ENCODE peak calls at places on chromosomes 13 and 19, in five cellular contexts. One of them, this sample, is unnamed.

GRCh38 chr13:41457589-41458186 is 338 bp downstream of the RGCC start:
- DNase-seq in K562: peak
- DNase-seq in HepG2: no peak
- DNase-seq in SK-N-SH: peak
- DNase-seq in GM12878: no peak
- DNase-seq in this sample: no peak

GRCh38 chr19:14081797-14082674 is 3.5 kb downstream of the C19orf67 start:
- DNase-seq in K562: peak
- DNase-seq in HepG2: no peak
- DNase-seq in SK-N-SH: no peak
- DNase-seq in GM12878: no peak
- DNase-seq in this sample: peak

GRCh38 chr19:53485046-53486004 is 17.8 kb downstream of the ZNF813 start:
- DNase-seq in K562: no peak
- DNase-seq in HepG2: no peak
- DNase-seq in SK-N-SH: no peak
- DNase-seq in GM12878: no peak
- DNase-seq in this sample: no peak

GRCh38 chr13:113147206-113147605 is 11.2 kb upstream of the PROZ start:
- DNase-seq in K562: no peak
- DNase-seq in HepG2: no peak
- DNase-seq in SK-N-SH: no peak
- DNase-seq in GM12878: no peak
- DNase-seq in this sample: no peak

GRCh38 chr19:3188627-3189596 is 3.2 kb downstream of the NCLN start:
- DNase-seq in K562: no peak
- DNase-seq in HepG2: no peak
- DNase-seq in SK-N-SH: no peak
- DNase-seq in GM12878: no peak
- DNase-seq in this sample: no peak

GRCh38 chr13:77637583-77637982 is 59.9 kb upstream of the SLAIN1 start:
- DNase-seq in K562: no peak
- DNase-seq in HepG2: no peak
- DNase-seq in SK-N-SH: no peak
- DNase-seq in GM12878: no peak
- DNase-seq in this sample: no peak

GRCh38 chr19:29098863-29099481 is 114.0 kb downstream of the UQCRFS1 start:
- DNase-seq in K562: peak
- DNase-seq in HepG2: no peak
- DNase-seq in SK-N-SH: no peak
- DNase-seq in GM12878: no peak
- DNase-seq in this sample: peak

GRCh38 chr13:83845121-83845520 is 37.2 kb downstream of the SLITRK1 start:
- DNase-seq in K562: no peak
- DNase-seq in HepG2: no peak
- DNase-seq in SK-N-SH: no peak
- DNase-seq in GM12878: no peak
- DNase-seq in this sample: peak

GRCh38 chr19:6947745-6948144 is 60.4 kb downstream of the ADGRE1 start:
- DNase-seq in K562: no peak
- DNase-seq in HepG2: peak
- DNase-seq in SK-N-SH: no peak
- DNase-seq in GM12878: peak
- DNase-seq in this sample: no peak

GRCh38 chr19:35116085-35116801 is 620 bp downstream of the FXYD3 start:
- DNase-seq in K562: peak
- DNase-seq in HepG2: no peak
- DNase-seq in SK-N-SH: no peak
- DNase-seq in GM12878: no peak
- DNase-seq in this sample: no peak

GRCh38 chr13:97125810-97126738 is 96.1 kb upstream of the MBNL2 start:
- DNase-seq in K562: no peak
- DNase-seq in HepG2: no peak
- DNase-seq in SK-N-SH: no peak
- DNase-seq in GM12878: peak
- DNase-seq in this sample: peak

GRCh38 chr19:51018745-51019543 is 565 bp downstream of the KLK10 start:
- DNase-seq in K562: no peak
- DNase-seq in HepG2: no peak
- DNase-seq in SK-N-SH: no peak
- DNase-seq in GM12878: no peak
- DNase-seq in this sample: no peak

GRCh38 chr19:35718345-35719041 is 690 bp downstream of the KMT2B start:
- DNase-seq in K562: peak
- DNase-seq in HepG2: no peak
- DNase-seq in SK-N-SH: peak
- DNase-seq in GM12878: no peak
- DNase-seq in this sample: no peak

GRCh38 chr13:75512253-75512652 is 25.4 kb downstream of the COMMD6 start:
- DNase-seq in K562: no peak
- DNase-seq in HepG2: no peak
- DNase-seq in SK-N-SH: no peak
- DNase-seq in GM12878: peak
- DNase-seq in this sample: no peak

GRCh38 chr13:44437356-44438233 is 64.0 kb downstream of the SERP2 start:
- DNase-seq in K562: peak
- DNase-seq in HepG2: peak
- DNase-seq in SK-N-SH: no peak
- DNase-seq in GM12878: no peak
- DNase-seq in this sample: peak

GRCh38 chr13:82912564-82912963 is 969.7 kb downstream of the SLITRK1 start:
- DNase-seq in K562: no peak
- DNase-seq in HepG2: no peak
- DNase-seq in SK-N-SH: no peak
- DNase-seq in GM12878: no peak
- DNase-seq in this sample: no peak

GRCh38 chr19:14310055-14310454 is 71.2 kb upstream of the ADGRE5 start:
- DNase-seq in K562: no peak
- DNase-seq in HepG2: no peak
- DNase-seq in SK-N-SH: no peak
- DNase-seq in GM12878: peak
- DNase-seq in this sample: no peak

DNA sequence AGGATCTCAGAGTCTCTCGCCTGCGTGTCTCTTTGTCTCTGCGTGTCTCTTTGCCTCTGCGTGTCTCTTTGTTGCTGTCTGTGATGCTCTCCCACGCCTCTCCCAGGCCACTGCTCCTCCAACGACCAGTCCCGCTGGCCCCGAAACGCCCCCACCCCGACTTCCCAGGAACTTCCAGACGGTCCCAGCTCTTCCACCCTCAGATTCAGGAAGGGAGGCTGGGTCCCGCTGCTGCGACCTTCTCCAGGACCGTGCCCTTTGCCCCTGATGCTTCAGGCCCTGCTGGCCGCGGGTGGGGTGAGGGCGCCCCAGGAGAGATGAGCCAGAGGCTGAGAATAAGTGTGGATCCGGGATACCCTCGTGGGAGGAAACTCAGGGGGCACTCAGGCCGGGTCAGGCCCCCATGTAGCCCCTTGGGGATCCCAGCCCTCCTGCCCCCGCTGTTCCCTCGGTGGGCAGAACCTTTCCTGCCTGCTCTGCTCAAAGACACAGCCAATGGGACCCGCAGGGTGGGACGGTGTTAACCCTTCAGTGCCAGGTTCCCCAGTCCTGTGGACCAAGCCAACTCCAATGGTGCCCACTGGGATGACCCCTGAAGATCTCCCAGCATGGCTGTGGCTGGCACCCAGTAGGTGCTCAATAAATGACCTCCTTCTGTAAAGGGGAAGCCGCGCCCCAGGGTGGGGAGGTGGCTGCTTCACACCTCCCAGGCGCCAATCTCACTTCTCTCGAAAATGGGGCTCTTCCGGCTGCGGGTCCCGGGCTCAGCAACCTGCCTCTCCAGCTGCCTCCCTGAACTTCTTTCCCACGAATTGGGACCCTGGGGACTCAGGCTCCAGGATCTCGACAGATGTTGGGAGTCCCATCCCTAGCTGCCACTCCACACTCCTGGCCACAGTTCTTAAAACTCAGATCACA is 1.5 kb upstream of the S1PR5 start:
- DNase-seq in K562: no peak
- DNase-seq in HepG2: no peak
- DNase-seq in SK-N-SH: peak
- DNase-seq in GM12878: no peak
- DNase-seq in this sample: no peak
- TF ChIP-seq MXI1 in K562: no peak
- TF ChIP-seq MXI1 in HepG2: no peak
- TF ChIP-seq MXI1 in SK-N-SH: no peak
- TF ChIP-seq MXI1 in GM12878: no peak
- TF ChIP-seq MXI1 in this sample: no peak

DNA sequence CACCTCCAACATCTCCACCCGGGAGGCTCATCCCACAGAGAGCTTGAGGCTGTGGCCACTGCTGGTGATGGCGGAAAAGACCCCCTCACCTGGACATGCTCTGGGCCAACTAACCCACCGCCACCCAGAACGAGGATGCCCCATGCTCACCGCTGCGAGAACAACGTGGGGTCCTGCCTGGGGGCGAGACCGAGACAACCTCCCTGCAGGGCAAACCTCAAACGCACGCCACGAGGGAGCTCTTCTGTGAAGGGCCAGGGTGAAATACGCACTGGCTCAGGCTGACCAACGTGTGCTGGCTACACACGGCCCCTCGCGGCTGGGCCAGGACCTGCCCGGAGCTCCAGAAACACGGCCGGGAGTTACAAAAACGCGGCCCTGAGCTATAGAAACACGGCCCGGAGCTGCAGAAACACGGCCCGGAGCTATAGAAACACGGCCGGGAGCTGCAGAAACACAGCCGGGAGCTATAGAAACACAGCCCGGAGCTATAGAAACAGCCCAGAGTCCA is 19.0 kb upstream of the PLPP2 start:
- DNase-seq in K562: no peak
- DNase-seq in HepG2: no peak
- DNase-seq in SK-N-SH: peak
- DNase-seq in GM12878: no peak
- DNase-seq in this sample: no peak
- TF ChIP-seq MXI1 in K562: no peak
- TF ChIP-seq MXI1 in HepG2: no peak
- TF ChIP-seq MXI1 in SK-N-SH: no peak
- TF ChIP-seq MXI1 in GM12878: no peak
- TF ChIP-seq MXI1 in this sample: no peak

GRCh38 chr19:47012620-47013019 is 7.0 kb upstream of the NPAS1 start:
- DNase-seq in K562: no peak
- DNase-seq in HepG2: no peak
- DNase-seq in SK-N-SH: no peak
- DNase-seq in GM12878: no peak
- DNase-seq in this sample: no peak

GRCh38 chr19:47018923-47019322 is 714 bp upstream of the NPAS1 start:
- DNase-seq in K562: no peak
- DNase-seq in HepG2: no peak
- DNase-seq in SK-N-SH: no peak
- DNase-seq in GM12878: no peak
- DNase-seq in this sample: no peak

GRCh38 chr19:47013041-47013517 is 6.6 kb upstream of the NPAS1 start:
- DNase-seq in K562: peak
- DNase-seq in HepG2: peak
- DNase-seq in SK-N-SH: peak
- DNase-seq in GM12878: no peak
- DNase-seq in this sample: peak
- TF ChIP-seq MXI1 in K562: no peak
- TF ChIP-seq MXI1 in HepG2: no peak
- TF ChIP-seq MXI1 in SK-N-SH: no peak
- TF ChIP-seq MXI1 in GM12878: no peak
- TF ChIP-seq MXI1 in this sample: no peak

GRCh38 chr13:96109125-96109524 is 19.2 kb downstream of the HS6ST3 start:
- DNase-seq in K562: no peak
- DNase-seq in HepG2: no peak
- DNase-seq in SK-N-SH: no peak
- DNase-seq in GM12878: no peak
- DNase-seq in this sample: no peak

GRCh38 chr13:96112936-96113335 is 23.0 kb downstream of the HS6ST3 start:
- DNase-seq in K562: no peak
- DNase-seq in HepG2: no peak
- DNase-seq in SK-N-SH: no peak
- DNase-seq in GM12878: no peak
- DNase-seq in this sample: no peak
- TF ChIP-seq MXI1 in K562: no peak
- TF ChIP-seq MXI1 in HepG2: no peak
- TF ChIP-seq MXI1 in SK-N-SH: no peak
- TF ChIP-seq MXI1 in GM12878: no peak
- TF ChIP-seq MXI1 in this sample: no peak

DNA sequence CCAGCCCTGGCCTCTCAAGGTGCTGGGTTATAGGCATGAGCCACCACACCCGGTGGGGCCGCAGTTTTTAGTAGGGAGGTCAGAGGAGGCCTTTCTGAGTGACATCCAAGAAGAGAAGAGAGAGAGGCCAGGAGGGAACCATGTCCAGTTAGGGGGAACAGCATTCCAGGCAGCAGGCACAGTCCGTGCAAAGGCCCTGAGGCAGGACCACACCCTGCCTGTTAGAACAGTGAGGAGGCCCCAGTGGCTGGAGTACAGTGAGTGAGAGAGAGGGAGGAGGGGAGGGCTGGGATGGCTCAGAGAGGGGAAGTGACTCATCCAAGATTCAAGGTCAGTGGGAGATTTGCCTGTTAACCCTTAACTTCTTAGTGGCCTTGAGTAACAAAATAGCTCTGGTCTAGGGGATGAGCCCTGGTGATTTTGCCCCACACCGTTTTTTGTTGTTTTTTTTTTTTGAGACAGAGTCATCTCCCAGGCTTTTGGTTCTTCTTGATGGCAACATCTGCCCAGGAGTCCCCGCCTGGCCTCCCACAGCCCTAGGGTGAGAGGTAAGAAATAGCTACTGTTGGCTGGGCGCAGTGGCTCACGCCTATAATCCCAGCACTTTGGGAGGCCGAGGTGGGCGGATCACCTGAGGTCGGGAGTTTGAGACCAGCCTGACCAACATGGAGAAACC is 2.7 kb upstream of the PLIN3 start:
- DNase-seq in K562: peak
- DNase-seq in HepG2: peak
- DNase-seq in SK-N-SH: no peak
- DNase-seq in GM12878: no peak
- DNase-seq in this sample: peak
- TF ChIP-seq MXI1 in K562: no peak
- TF ChIP-seq MXI1 in HepG2: no peak
- TF ChIP-seq MXI1 in SK-N-SH: no peak
- TF ChIP-seq MXI1 in GM12878: no peak
- TF ChIP-seq MXI1 in this sample: no peak

GRCh38 chr19:11164879-11165406 is 9.4 kb upstream of the SPC24 start:
- DNase-seq in K562: no peak
- DNase-seq in HepG2: no peak
- DNase-seq in SK-N-SH: no peak
- DNase-seq in GM12878: no peak
- DNase-seq in this sample: peak

GRCh38 chr19:11164278-11164677 is 8.7 kb upstream of the SPC24 start:
- DNase-seq in K562: no peak
- DNase-seq in HepG2: no peak
- DNase-seq in SK-N-SH: no peak
- DNase-seq in GM12878: no peak
- DNase-seq in this sample: no peak

GRCh38 chr19:11159598-11160001 is 4.0 kb upstream of the SPC24 start:
- DNase-seq in K562: no peak
- DNase-seq in HepG2: no peak
- DNase-seq in SK-N-SH: peak
- DNase-seq in GM12878: no peak
- DNase-seq in this sample: peak

GRCh38 chr19:11155373-11156120 is at the start of gene SPC24:
- DNase-seq in K562: peak
- DNase-seq in HepG2: peak
- DNase-seq in SK-N-SH: peak
- DNase-seq in GM12878: peak
- DNase-seq in this sample: peak

GRCh38 chr19:11160119-11160768 is 4.7 kb upstream of the SPC24 start:
- DNase-seq in K562: peak
- DNase-seq in HepG2: no peak
- DNase-seq in SK-N-SH: peak
- DNase-seq in GM12878: no peak
- DNase-seq in this sample: peak
- TF ChIP-seq MXI1 in K562: no peak
- TF ChIP-seq MXI1 in HepG2: no peak
- TF ChIP-seq MXI1 in SK-N-SH: no peak
- TF ChIP-seq MXI1 in GM12878: no peak
- TF ChIP-seq MXI1 in this sample: no peak

This sample was measured in IMR-90.